ENCODE peak calls at places on chromosome 17, in five cellular contexts. I is natural killer cell, Y is fibroblast of lung, K is adipocyte, X is fibroblast of mammary gland. H is an unnamed sample.

GRCh38 chr17:36132421-36132831 is 28.8 kb downstream of the CCL4 start:
- DNase-seq in K (no peak), X (no peak), I (no peak), Y (no peak), H (no peak)

GRCh38 chr17:80498242-80498919 is 22.0 kb upstream of the NPTX1 start:
- DNase-seq in Y (peak), I (no peak), X (peak), K (no peak), H (peak)

GRCh38 chr17:42653179-42654124 is 5.6 kb upstream of the TUBG2 start:
- DNase-seq in X (peak), K (peak), I (no peak), Y (peak), H (peak)

GRCh38 chr17:63470116-63470515 is 6.7 kb upstream of the ACE start:
- DNase-seq in Y (no peak), I (no peak), X (no peak), K (no peak), H (no peak)

GRCh38 chr17:10036511-10037061 is 131.5 kb upstream of the RCVRN start:
- DNase-seq in Y (no peak), I (no peak), K (no peak), X (no peak), H (peak)

GRCh38 chr17:58047751-58048150 is 35.5 kb upstream of the DYNLL2 start:
- DNase-seq in X (peak), I (no peak), Y (no peak), K (peak), H (no peak)

GRCh38 chr17:8831234-8831849 is 32.2 kb upstream of the MFSD6L start:
- DNase-seq in Y (no peak), X (no peak), I (no peak), K (no peak), H (no peak)

GRCh38 chr17:45370949-45371413 is 54.2 kb upstream of the MAP3K14 start:
- DNase-seq in I (no peak), Y (peak), X (no peak), K (peak), H (peak)

GRCh38 chr17:77829871-77830799 is 128.4 kb upstream of the TNRC6C start:
- DNase-seq in X (peak), Y (peak), K (peak), I (no peak), H (no peak)

GRCh38 chr17:58312824-58313223 is 15.8 kb downstream of the TSPOAP1 start:
- DNase-seq in Y (no peak), X (no peak), I (no peak), K (no peak), H (no peak)

GRCh38 chr17:42111901-42112551 is 488 bp downstream of the DHX58 start:
- DNase-seq in K (peak), I (no peak), Y (peak), X (peak), H (peak)

GRCh38 chr17:40306395-40306794 is 2.6 kb upstream of the RARA start:
- DNase-seq in K (no peak), X (no peak), I (no peak), Y (no peak), H (peak)

GRCh38 chr17:77264617-77265230 is 124.0 kb downstream of the SEC14L1 start:
- DNase-seq in Y (no peak), I (no peak), X (no peak), K (no peak), H (no peak)

GRCh38 chr17:43338886-43339516 is 59.8 kb upstream of the ARL4D start:
- DNase-seq in Y (peak), I (peak), K (peak), X (peak), H (peak)

GRCh38 chr17:44022246-44022645 is 7.5 kb upstream of the TMEM101 start:
- DNase-seq in I (no peak), K (no peak), X (no peak), Y (no peak), H (no peak)

GRCh38 chr17:63830904-63831491 is 3.5 kb upstream of the FTSJ3 start:
- DNase-seq in I (no peak), Y (no peak), K (no peak), X (no peak), H (no peak)